ENCODE peak calls at places on chromosomes 11 and 22, in seven cellular contexts. O is neuronal stem cell, C is IMR-90, E is trophoblast cell, J is H1, B is H9, P is mesendoderm. D is an unnamed sample.
A peak's percentile ranks its signal among the peaks of the same experiment; 100 is the strongest.

GRCh38 chr11:126440792-126441514 is 85.5 kb downstream of the ST3GAL4 start:
- DNase-seq in O (peak; percentile 80), C (peak; percentile 59), E (peak; percentile 87), J (peak; percentile 64), B (peak; percentile 92), P (peak; percentile 90), D (peak; percentile 72)

GRCh38 chr11:1310772-1311468 is 1.5 kb upstream of the TOLLIP start:
- DNase-seq in O (no peak), C (no peak), E (no peak), J (no peak), B (no peak), P (no peak), D (no peak)

GRCh38 chr22:30889996-30890480 is 78.5 kb downstream of the MORC2 start:
- DNase-seq in O (no peak), C (no peak), E (no peak), J (no peak), B (no peak), P (no peak), D (no peak)

GRCh38 chr11:86592659-86593451 is 79.6 kb downstream of the ME3 start:
- DNase-seq in O (no peak), C (peak; percentile 87), E (peak; percentile 79), J (no peak), B (no peak), P (peak; percentile 95), D (peak; percentile 89)

GRCh38 chr11:106551744-106552671 is 466.3 kb downstream of the GUCY1A2 start:
- DNase-seq in O (no peak), C (no peak), E (no peak), J (no peak), B (no peak), P (no peak), D (no peak)

GRCh38 chr22:37601540-37602442 is 6.8 kb upstream of the GGA1 start:
- DNase-seq in O (peak; percentile 50), C (peak; percentile 33), E (peak; percentile 59), J (peak; percentile 65), B (peak; percentile 95), P (peak; percentile 96), D (peak; percentile 16)

GRCh38 chr22:36925388-36926290 is 12.2 kb downstream of the CSF2RB start:
- DNase-seq in O (no peak), C (peak; percentile 1), E (peak; percentile 99), J (no peak), B (no peak), P (no peak), D (no peak)

GRCh38 chr11:107457205-107457557 is 444 bp downstream of the CWF19L2 start:
- DNase-seq in O (no peak), C (peak; percentile 1), E (peak; percentile 28), J (no peak), B (no peak), P (peak; percentile 28), D (no peak)

GRCh38 chr11:64204080-64204440 is 2.5 kb upstream of the FERMT3 start:
- DNase-seq in O (no peak), C (no peak), E (no peak), J (no peak), B (no peak), P (no peak), D (no peak)

GRCh38 chr22:30206964-30207363 is 39.6 kb downstream of the LIF start:
- DNase-seq in O (peak; percentile 51), C (peak; percentile 99), E (peak; percentile 89), J (no peak), B (peak; percentile 55), P (peak; percentile 88), D (peak; percentile 96)

GRCh38 chr11:77193167-77193566 is 65.1 kb downstream of the MYO7A start:
- DNase-seq in O (no peak), C (no peak), E (no peak), J (no peak), B (no peak), P (no peak), D (no peak)

GRCh38 chr11:66142370-66143263 is 72.5 kb downstream of the PACS1 start:
- DNase-seq in O (no peak), C (peak; percentile 53), E (peak; percentile 75), J (no peak), B (no peak), P (peak; percentile 67), D (peak; percentile 62)

GRCh38 chr11:100550910-100551309 is 136.2 kb upstream of the ARHGAP42 start:
- DNase-seq in O (no peak), C (no peak), E (no peak), J (no peak), B (no peak), P (no peak), D (no peak)

GRCh38 chr11:78742430-78742829 is 167.8 kb upstream of the NARS2 start:
- DNase-seq in O (no peak), C (peak; percentile 6), E (no peak), J (no peak), B (no peak), P (no peak), D (no peak)

GRCh38 chr22:46829140-46829891 is 66.9 kb downstream of the TBC1D22A start:
- DNase-seq in O (no peak), C (peak; percentile 94), E (peak; percentile 10), J (no peak), B (no peak), P (peak; percentile 54), D (peak; percentile 77)

GRCh38 chr11:45560153-45560934 is 105.1 kb downstream of the CHST1 start:
- DNase-seq in O (no peak), C (no peak), E (no peak), J (no peak), B (no peak), P (peak; percentile 26), D (no peak)

GRCh38 chr11:65651589-65652510 is 10.9 kb downstream of the RELA start:
- DNase-seq in O (no peak), C (peak; percentile 38), E (peak; percentile 89), J (no peak), B (no peak), P (no peak), D (peak; percentile 68)

GRCh38 chr22:35178446-35178845 is 78.8 kb upstream of the HMGXB4 start:
- DNase-seq in O (no peak), C (no peak), E (no peak), J (no peak), B (no peak), P (no peak), D (no peak)

GRCh38 chr11:122748968-122749687 is 89.2 kb upstream of the CRTAM start:
- DNase-seq in O (no peak), C (peak; percentile 95), E (peak; percentile 52), J (no peak), B (no peak), P (no peak), D (peak; percentile 96)

GRCh38 chr11:131809203-131809948 is 439.0 kb downstream of the NTM start:
- DNase-seq in O (no peak), C (no peak), E (no peak), J (no peak), B (no peak), P (no peak), D (no peak)

GRCh38 chr11:125402436-125402835 is 93.6 kb downstream of the FEZ1 start:
- DNase-seq in O (no peak), C (peak; percentile 73), E (no peak), J (no peak), B (no peak), P (no peak), D (peak; percentile 80)

GRCh38 chr11:56905442-56905841 is 83.3 kb upstream of the OR5AK2 start:
- DNase-seq in O (no peak), C (no peak), E (no peak), J (no peak), B (no peak), P (no peak), D (no peak)
- H3K79me1 ChIP-seq in O (no peaks in the 10 kb centered on the region), C (no peaks in the 10 kb centered on the region), E (no peaks in the 10 kb centered on the region), J (no peaks in the 10 kb centered on the region), B (no peaks in the 10 kb centered on the region), P (no peaks in the 10 kb centered on the region), D (no peaks in the 10 kb centered on the region)

DNA sequence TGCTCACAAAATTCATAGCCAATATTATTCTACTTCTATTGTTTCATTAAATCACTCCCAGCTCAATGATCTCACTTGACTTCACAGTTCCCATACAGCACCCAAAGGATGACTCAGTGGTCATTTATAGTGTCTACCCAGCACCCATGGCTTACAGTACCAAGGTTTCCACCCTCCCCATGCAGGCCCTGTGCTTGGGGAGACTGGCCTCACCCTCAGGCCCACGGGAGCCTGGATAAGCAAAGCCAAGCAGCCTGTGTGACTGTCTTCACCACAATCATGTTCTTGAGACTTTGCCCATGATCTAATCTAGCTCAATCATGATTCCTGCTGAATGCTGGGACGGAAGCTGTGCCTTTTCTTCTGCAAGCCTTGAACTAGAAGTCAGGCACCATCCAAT is 97.6 kb downstream of the SLC36A4 start:
- DNase-seq in O (no peak), C (peak; percentile 36), E (no peak), J (no peak), B (no peak), P (no peak), D (no peak)
- H3K79me1 ChIP-seq in O (no peaks in the 10 kb centered on the region), C (no peaks in the 10 kb centered on the region), E (no peaks in the 10 kb centered on the region), J (no peaks in the 10 kb centered on the region), B (no peaks in the 10 kb centered on the region), P (no peaks in the 10 kb centered on the region), D (no peaks in the 10 kb centered on the region)

DNA sequence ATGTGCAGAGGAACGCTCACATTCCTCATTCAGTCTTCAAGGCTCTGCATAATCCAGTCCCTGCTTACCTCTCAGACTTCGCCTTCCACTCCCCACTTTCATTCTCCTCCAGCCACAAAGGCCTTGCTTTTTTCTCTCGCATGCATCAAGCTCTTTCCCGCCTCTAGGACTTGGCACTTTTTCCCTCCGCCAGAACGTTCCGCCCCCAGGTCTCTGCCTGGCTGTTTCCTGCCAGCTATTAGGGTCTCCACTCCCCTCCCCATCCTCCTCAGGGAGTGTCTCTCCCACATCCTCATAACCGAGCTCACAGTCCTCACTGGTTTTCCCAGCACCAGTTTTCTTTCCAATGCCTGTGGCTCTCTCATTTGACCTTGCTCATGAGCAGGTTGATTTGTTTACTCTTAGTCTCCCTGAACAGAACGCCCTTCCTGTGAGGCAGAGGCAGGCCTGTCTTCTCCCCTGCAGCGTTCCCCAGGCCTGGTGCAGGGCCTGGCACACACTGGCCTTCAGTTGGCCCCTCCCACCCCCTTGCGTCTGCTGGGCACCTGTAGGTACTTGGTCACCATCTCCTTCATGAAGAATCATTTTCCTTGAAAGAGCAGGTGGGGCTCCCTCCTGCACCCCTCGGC is 75.2 kb downstream of the RTL6 start:
- DNase-seq in O (no peak), C (no peak), E (no peak), J (no peak), B (no peak), P (peak; percentile 23), D (peak; percentile 51)
- H3K79me1 ChIP-seq in O (no peaks in the 10 kb centered on the region), C (no peaks in the 10 kb centered on the region), E (no peaks in the 10 kb centered on the region), J (no peaks in the 10 kb centered on the region), B (no peaks in the 10 kb centered on the region), P (no peaks in the 10 kb centered on the region), D (no peaks in the 10 kb centered on the region)

DNA sequence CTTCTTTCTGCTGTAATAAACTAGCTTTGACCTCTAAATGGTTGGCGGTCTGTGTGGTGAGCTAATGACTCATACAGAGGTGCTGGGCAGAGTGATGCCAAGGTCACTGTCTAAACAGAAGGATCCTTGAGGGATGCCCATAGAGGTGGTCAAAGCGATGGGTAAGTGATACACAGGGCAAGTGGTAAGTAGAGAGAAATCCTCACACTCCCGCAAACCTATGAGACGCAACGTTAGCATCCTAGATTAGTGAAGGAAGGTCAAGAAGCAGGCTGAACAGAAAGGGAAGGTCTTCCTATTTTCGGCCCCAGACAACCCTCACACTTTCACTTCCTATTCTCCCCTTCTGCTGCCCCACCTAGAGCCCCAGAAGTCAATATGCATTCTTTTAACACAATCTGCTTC is 65.6 kb upstream of the SESN3 start:
- DNase-seq in O (no peak), C (no peak), E (no peak), J (no peak), B (no peak), P (no peak), D (no peak)
- H3K79me1 ChIP-seq in O (no peaks in the 10 kb centered on the region), C (no peaks in the 10 kb centered on the region), E (peaks cover 25% of the 10 kb centered on the region), J (no peaks in the 10 kb centered on the region), B (no peaks in the 10 kb centered on the region), P (no peaks in the 10 kb centered on the region), D (no peaks in the 10 kb centered on the region)